ENCODE peak calls at places on chromosome 1, in six cellular contexts. G is effector memory CD4-positive, alpha-beta T cell; L is substantia nigra; H is hypothalamus; N is Daoy; I is kidney glomerular epithelial cell. V is an unnamed sample.
A peak's percentile ranks its signal among the peaks of the same experiment; 100 is the strongest.

GRCh38 chr1:194431121-194431520 is 1244.7 kb upstream of the B3GALT2 start:
- DNase-seq in G (no peak), H (no peak), I (no peak), L (no peak), N (no peak), V (no peak)

GRCh38 chr1:248837045-248837793 is 805 bp upstream of the ZNF672 start:
- DNase-seq in L (no peak), H (no peak), N (no peak), G (no peak), I (no peak), V (no peak)

GRCh38 chr1:85464497-85465098 is 361 bp downstream of the DDAH1 start:
- DNase-seq in G (no peak), N (peak; percentile 95), L (no peak), H (peak; percentile 34), I (peak; percentile 69), V (no peak)

GRCh38 chr1:66284746-66285145 is 249.2 kb upstream of the SGIP1 start:
- DNase-seq in G (no peak), I (no peak), N (no peak), H (no peak), L (no peak), V (no peak)

GRCh38 chr1:181469829-181470228 is 13.5 kb upstream of the CACNA1E start:
- DNase-seq in H (no peak), I (peak; percentile 83), N (peak; percentile 71), G (no peak), L (no peak), V (no peak)

GRCh38 chr1:5995871-5996630 is 3.8 kb upstream of the NPHP4 start:
- DNase-seq in H (no peak), I (no peak), L (no peak), N (no peak), G (no peak), V (no peak)

GRCh38 chr1:119773711-119774241 is 5.1 kb upstream of the HMGCS2 start:
- DNase-seq in G (no peak), H (no peak), N (peak; percentile 41), L (no peak), I (peak; percentile 28), V (no peak)

GRCh38 chr1:239896980-239897379 is 194.7 kb upstream of the FMN2 start:
- DNase-seq in L (no peak), N (no peak), G (no peak), I (no peak), H (no peak), V (no peak)

GRCh38 chr1:107750364-107750959 is 214.5 kb downstream of the VAV3 start:
- DNase-seq in G (no peak), H (peak; percentile 11), L (peak; percentile 39), I (peak; percentile 67), N (peak; percentile 76), V (no peak)

GRCh38 chr1:184974086-184974836 is at the start of gene NIBAN1:
- DNase-seq in N (peak; percentile 77), G (peak; percentile 66), I (peak; percentile 67), L (no peak), H (no peak), V (no peak)

GRCh38 chr1:246786606-246787238 is 62.5 kb downstream of the SCCPDH start:
- DNase-seq in N (no peak), L (no peak), H (no peak), G (no peak), I (no peak), V (no peak)

GRCh38 chr1:201582977-201583376 is 44.0 kb downstream of the NAV1 start:
- DNase-seq in I (no peak), H (no peak), N (no peak), L (no peak), G (no peak), V (no peak)

GRCh38 chr1:59156526-59157196 is 140.2 kb upstream of the FGGY start:
- DNase-seq in N (peak; percentile 81), I (no peak), G (no peak), H (no peak), L (no peak), V (no peak)

V was measured in cortex of kidney.